ENCODE peak calls at places on chromosomes 6 and 20, in ten cellular contexts. E is prostate gland, Y is HCT116, M is lower leg skin, L is IMR-90, U is adrenal gland, J is GM12892, V is K562, I is right lobe of liver, R is ovary. Z is an unnamed sample.

GRCh38 chr6:137799950-137800568 is 67.0 kb upstream of the TNFAIP3 start:
- DNase-seq in I (no peak), U (peak; percentile 79), E (peak; percentile 57), Y (peak; percentile 54), V (peak; percentile 58), L (peak; percentile 67), M (peak; percentile 75), R (no peak), J (no peak), Z (peak; percentile 33)

GRCh38 chr20:297925-298754 is 770 bp downstream of the ZCCHC3 start:
- DNase-seq in U (peak; percentile 84), V (peak; percentile 62), M (peak; percentile 56), J (no peak), R (peak; percentile 71), I (peak; percentile 82), Y (no peak), E (peak; percentile 53), L (peak; percentile 71), Z (peak; percentile 59)

GRCh38 chr6:6968731-6969552 is 138.8 kb upstream of the RREB1 start:
- DNase-seq in Y (no peak), J (no peak), M (no peak), R (no peak), I (no peak), L (no peak), V (peak; percentile 66), U (no peak), E (no peak), Z (peak; percentile 55)

GRCh38 chr6:149425224-149425623 is 25.2 kb downstream of the SUMO4 start:
- DNase-seq in M (no peak), R (no peak), V (no peak), L (no peak), Y (no peak), J (no peak), E (no peak), I (no peak), U (no peak), Z (no peak)

GRCh38 chr20:38337561-38338140 is 8.6 kb upstream of the LBP start:
- DNase-seq in L (no peak), M (no peak), J (no peak), V (peak; percentile 85), Y (peak; percentile 74), U (no peak), R (peak; percentile 55), E (no peak), I (peak; percentile 69), Z (no peak)

GRCh38 chr6:157246048-157246630 is 77.2 kb downstream of the TMEM242 start:
- DNase-seq in Y (no peak), R (peak; percentile 63), I (no peak), J (no peak), E (no peak), M (no peak), V (no peak), L (no peak), U (no peak), Z (no peak)

GRCh38 chr6:9140861-9141534 is 705.7 kb upstream of the SLC35B3 start:
- DNase-seq in J (no peak), E (peak; percentile 59), Y (no peak), L (peak; percentile 58), U (peak; percentile 54), R (no peak), M (peak; percentile 30), V (no peak), I (no peak), Z (peak; percentile 13)

GRCh38 chr6:166862287-166862977 is 93.9 kb downstream of the RNASET2 start:
- DNase-seq in U (peak; percentile 60), L (no peak), J (peak; percentile 53), V (no peak), M (no peak), E (peak; percentile 21), R (no peak), I (no peak), Y (no peak), Z (peak; percentile 30)

GRCh38 chr20:63702751-63703470 is 4.9 kb downstream of the ARFRP1 start:
- DNase-seq in J (no peak), M (no peak), I (no peak), U (peak; percentile 51), R (peak; percentile 42), Y (no peak), L (no peak), E (no peak), V (peak; percentile 8), Z (no peak)

GRCh38 chr6:155832596-155832995 is 377.0 kb upstream of the NOX3 start:
- DNase-seq in E (no peak), J (no peak), U (no peak), R (no peak), M (no peak), V (no peak), I (no peak), L (peak; percentile 90), Y (no peak), Z (no peak)

GRCh38 chr6:154954352-154954751 is 40.8 kb upstream of the TIAM2 start:
- DNase-seq in V (no peak), J (no peak), L (no peak), E (no peak), I (no peak), Y (no peak), R (no peak), M (no peak), U (no peak), Z (no peak)

GRCh38 chr6:16481680-16482079 is 243.3 kb downstream of the GMPR start:
- DNase-seq in U (no peak), J (no peak), L (no peak), Y (no peak), V (no peak), E (no peak), R (no peak), M (no peak), I (no peak), Z (no peak)

GRCh38 chr6:34514593-34515472 is 41.3 kb downstream of the SPDEF start:
- DNase-seq in R (peak; percentile 76), U (peak; percentile 81), E (no peak), V (peak; percentile 88), J (no peak), Y (no peak), I (peak; percentile 47), L (peak; percentile 57), M (no peak), Z (peak; percentile 48)

GRCh38 chr6:151763938-151764680 is 43.4 kb upstream of the ESR1 start:
- DNase-seq in E (peak; percentile 91), Y (peak; percentile 53), M (peak; percentile 92), I (peak; percentile 94), U (peak; percentile 95), R (peak; percentile 97), V (peak; percentile 31), L (peak; percentile 73), J (peak; percentile 31), Z (peak; percentile 92)

GRCh38 chr6:158819213-158819976 is at the start of gene EZR:
- DNase-seq in V (peak; percentile 97), M (peak; percentile 63), E (peak; percentile 79), I (peak; percentile 88), L (peak; percentile 57), Y (peak; percentile 73), U (peak; percentile 80), J (peak; percentile 86), R (peak; percentile 89), Z (peak; percentile 87)

GRCh38 chr20:53872081-53872541 is 198.3 kb downstream of the BCAS1 start:
- DNase-seq in V (no peak), M (no peak), U (no peak), E (no peak), R (no peak), J (no peak), I (no peak), L (no peak), Y (no peak), Z (no peak)

GRCh38 chr6:44237021-44237812 is 9.7 kb upstream of the HSP90AB1 start:
- DNase-seq in I (peak; percentile 96), R (peak; percentile 85), J (no peak), M (peak; percentile 91), E (peak; percentile 93), Y (peak; percentile 86), U (peak; percentile 99), L (peak; percentile 97), V (peak; percentile 81), Z (peak; percentile 98)
- TF ChIP-seq POLR2A in I (peak; percentile 94), R (no peak), J (peak; percentile 7), M (no peak), E (peak; percentile 93), Y (no peak), U (no peak), L (peak; percentile 74), V (no peak), Z (peak; percentile 58)

DNA sequence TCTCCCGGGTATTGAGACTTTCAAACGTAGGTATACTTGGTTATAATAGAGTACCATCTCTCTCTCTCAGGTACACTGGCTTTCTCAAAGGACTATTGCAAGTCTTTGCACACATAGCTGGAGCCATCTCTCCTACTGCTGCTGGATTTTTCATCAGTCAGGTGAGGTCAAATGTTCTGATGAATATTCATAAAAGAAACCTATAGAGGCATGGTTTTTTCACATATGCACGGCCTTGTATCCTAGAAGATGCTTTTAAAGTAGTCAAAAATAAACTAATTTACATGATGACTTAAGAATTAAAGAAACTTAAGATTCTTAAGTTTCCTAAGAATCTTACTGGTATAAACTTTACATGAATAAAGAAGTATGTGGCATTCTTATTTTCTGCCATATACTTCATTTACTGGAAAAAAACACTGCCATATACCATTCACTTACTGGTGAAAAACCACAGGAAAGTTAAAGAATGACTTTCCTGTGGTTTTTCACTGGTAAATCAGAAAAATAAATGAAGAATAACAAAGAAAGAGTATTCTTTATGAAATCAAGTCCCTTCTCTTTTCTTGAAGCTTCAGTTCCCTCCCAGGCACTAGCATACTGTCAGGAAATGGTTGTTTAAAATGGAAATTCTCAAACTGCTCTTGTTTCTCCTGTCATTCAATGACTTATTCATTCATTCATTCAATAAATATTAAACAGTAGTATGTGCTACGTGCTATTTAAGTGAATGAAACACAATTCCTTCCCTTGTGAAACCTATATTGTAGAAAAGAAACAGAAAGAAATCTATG is 23.5 kb downstream of the SLC17A4 start:
- DNase-seq in V (no peak), U (no peak), L (no peak), Y (no peak), R (no peak), I (no peak), M (no peak), E (no peak), J (no peak), Z (no peak)
- TF ChIP-seq POLR2A in V (no peak), U (no peak), L (no peak), Y (no peak), R (no peak), I (no peak), M (no peak), E (no peak), J (no peak), Z (no peak)

GRCh38 chr20:49290608-49291191 is 12.8 kb upstream of the ZNFX1 start:
- DNase-seq in J (no peak), V (no peak), U (peak; percentile 14), Y (no peak), L (no peak), R (no peak), E (no peak), M (no peak), I (no peak), Z (no peak)
- TF ChIP-seq POLR2A in J (peak; percentile 18), V (no peak), U (no peak), Y (no peak), L (no peak), R (no peak), E (no peak), M (no peak), I (no peak), Z (no peak)

DNA sequence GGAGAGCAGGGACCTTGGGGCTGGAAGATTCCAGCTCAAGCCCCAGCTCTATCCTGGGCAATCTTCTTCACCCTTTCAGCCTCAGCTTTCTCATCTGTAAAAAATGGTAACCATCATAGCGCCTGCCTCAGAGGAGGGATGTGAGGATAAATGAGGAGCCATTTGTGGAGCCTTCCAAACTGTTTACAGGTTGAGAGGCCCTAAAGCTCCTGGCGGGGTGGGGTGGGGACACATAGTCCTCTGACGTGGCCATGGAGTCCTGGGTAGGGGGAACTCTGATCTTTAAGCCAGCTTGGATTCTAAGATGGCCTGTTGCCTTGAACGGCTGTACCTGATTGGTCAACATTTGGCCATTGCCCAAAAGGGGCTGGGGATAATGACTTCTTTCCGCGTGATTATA is 111.1 kb downstream of the TOX2 start:
- DNase-seq in I (no peak), M (no peak), R (no peak), J (no peak), U (peak; percentile 30), Y (no peak), L (no peak), E (no peak), V (no peak), Z (peak; percentile 2)
- TF ChIP-seq POLR2A in I (no peak), M (no peak), R (no peak), J (no peak), U (no peak), Y (no peak), L (no peak), E (no peak), V (no peak), Z (no peak)

Z was measured in body of pancreas.